ENCODE peak calls at places on chromosome 2, in seven cellular contexts. R, D, U, H, K, X and M are unnamed samples.

GRCh38 chr2:42493885-42494433 is at the start of gene KCNG3:
- DNase-seq in R (peak; percentile 80), D (peak; percentile 45), U (peak; percentile 25), H (no peak), K (peak; percentile 86), X (no peak), M (peak; percentile 22)

GRCh38 chr2:64905338-64906024 is 83.7 kb upstream of the SLC1A4 start:
- DNase-seq in R (no peak), D (no peak), U (no peak), H (no peak), K (no peak), X (no peak), M (no peak)

GRCh38 chr2:135831180-135831812 is 5.7 kb downstream of the LCT start:
- DNase-seq in R (no peak), D (no peak), U (no peak), H (no peak), K (no peak), X (no peak), M (no peak)

GRCh38 chr2:163755366-163755765 is 19.6 kb upstream of the FIGN start:
- DNase-seq in R (no peak), D (no peak), U (no peak), H (no peak), K (no peak), X (no peak), M (no peak)

GRCh38 chr2:158573739-158574138 is 117.0 kb downstream of the PKP4 start:
- DNase-seq in R (no peak), D (no peak), U (no peak), H (no peak), K (no peak), X (no peak), M (no peak)

GRCh38 chr2:224023188-224023587 is 15.9 kb downstream of the SERPINE2 start:
- DNase-seq in R (no peak), D (no peak), U (peak; percentile 62), H (no peak), K (no peak), X (peak; percentile 42), M (peak; percentile 50)

GRCh38 chr2:30026091-30027055 is 105.0 kb upstream of the ALK start:
- DNase-seq in R (peak; percentile 64), D (no peak), U (peak; percentile 57), H (no peak), K (peak; percentile 16), X (peak; percentile 44), M (peak; percentile 24)

GRCh38 chr2:201780674-201781582 is at the start of gene ALS2:
- DNase-seq in R (peak; percentile 97), D (peak; percentile 91), U (peak; percentile 99), H (peak; percentile 98), K (peak; percentile 97), X (peak; percentile 99), M (peak; percentile 99)

GRCh38 chr2:102301867-102302362 is 9.4 kb upstream of the IL1RL1 start:
- DNase-seq in R (no peak), D (peak; percentile 36), U (peak; percentile 62), H (no peak), K (no peak), X (no peak), M (no peak)

GRCh38 chr2:202317080-202317859 is 51.7 kb downstream of the NOP58 start:
- DNase-seq in R (no peak), D (no peak), U (peak; percentile 86), H (peak; percentile 68), K (peak; percentile 67), X (peak; percentile 51), M (peak; percentile 93)

GRCh38 chr2:190679813-190680591 is 31.1 kb downstream of the NAB1 start:
- DNase-seq in R (peak; percentile 66), D (peak; percentile 57), U (peak; percentile 41), H (peak; percentile 73), K (no peak), X (no peak), M (no peak)

GRCh38 chr2:203994735-203995134 is 58.2 kb downstream of the ICOS start:
- DNase-seq in R (no peak), D (no peak), U (no peak), H (no peak), K (no peak), X (no peak), M (no peak)

DNA sequence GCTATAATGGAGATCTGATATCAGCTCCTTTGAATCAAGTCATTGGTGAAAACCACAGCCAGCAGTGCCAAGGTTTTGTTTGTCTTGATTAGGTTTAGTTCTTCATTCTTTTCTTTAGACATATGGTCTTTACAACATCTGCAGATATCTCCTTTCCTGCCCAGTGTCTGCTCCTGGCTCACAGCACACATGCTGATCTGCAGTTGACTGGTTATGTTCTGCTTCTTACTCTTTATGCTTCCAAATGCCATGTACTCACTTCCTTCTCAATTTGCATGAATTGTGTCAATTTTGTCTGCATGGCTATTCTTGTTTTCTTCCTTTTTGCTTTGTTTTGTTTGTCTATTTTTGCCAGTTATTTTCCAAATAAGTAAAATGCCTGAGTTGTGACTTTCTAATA is 8.0 kb downstream of the ARHGAP25 start:
- DNase-seq in R (no peak), D (no peak), U (no peak), H (no peak), K (no peak), X (no peak), M (no peak)
- H3K4me3 ChIP-seq in R (no peak overlapping the region), D (no peak overlapping the region), U (no peak overlapping the region), H (no peak overlapping the region), K (no peak overlapping the region), X (no peak overlapping the region), M (no peak overlapping the region)

GRCh38 chr2:130916438-130916705 is 79.7 kb downstream of the ARHGEF4 start:
- DNase-seq in R (no peak), D (no peak), U (no peak), H (no peak), K (no peak), X (no peak), M (no peak)
- TF ChIP-seq CTCF in R (no peak), D (no peak), U (no peak), H (no peak), K (no peak), X (no peak), M (no peak)

GRCh38 chr2:46314065-46314835 is 17.0 kb downstream of the EPAS1 start:
- DNase-seq in R (no peak), D (no peak), U (no peak), H (no peak), K (no peak), X (no peak), M (no peak)
- H3K4me3 ChIP-seq in R (no peak overlapping the region), D (no peak overlapping the region), U (no peak overlapping the region), H (no peak overlapping the region), K (no peak overlapping the region), X (no peak overlapping the region), M (no peak overlapping the region)

GRCh38 chr2:173568054-173568453 is 213.4 kb downstream of the CDCA7 start:
- DNase-seq in R (no peak), D (no peak), U (peak; percentile 29), H (no peak), K (no peak), X (no peak), M (no peak)
- TF ChIP-seq CTCF in R (peak; percentile 30), D (peak; percentile 27), U (peak; percentile 35), H (no peak), K (no peak), X (peak; percentile 55), M (peak; percentile 22)